ENCODE peak calls at places on chromosomes 13 and 19, in seven cellular contexts. M, E, B, F, X, N and L are unnamed samples.

GRCh38 chr19:39413903-39414608 is 1.6 kb downstream of the PLEKHG2 start:
- DNase-seq in B (peak), X (peak), E (peak), N (no peak), M (no peak), F (no peak), L (no peak)

GRCh38 chr13:67971291-67971690 is 741.2 kb upstream of the PCDH9 start:
- DNase-seq in N (no peak), X (no peak), E (no peak), B (no peak), M (no peak), F (no peak), L (no peak)

GRCh38 chr19:45405435-45406164 is 731 bp upstream of the PPP1R13L start:
- DNase-seq in M (peak), B (peak), F (no peak), E (peak), X (peak), N (peak), L (peak)

GRCh38 chr13:97938701-97939475 is 14.6 kb upstream of the IPO5 start:
- DNase-seq in M (no peak), X (no peak), B (no peak), E (no peak), F (no peak), N (no peak), L (no peak)

GRCh38 chr19:10044390-10044789 is 31.1 kb downstream of the RDH8 start:
- DNase-seq in F (no peak), X (peak), E (no peak), M (peak), B (no peak), N (no peak), L (no peak)

GRCh38 chr13:72774019-72774418 is 7.7 kb downstream of the DIS3 start:
- DNase-seq in E (no peak), B (no peak), N (no peak), X (no peak), F (no peak), M (no peak), L (no peak)

GRCh38 chr19:42306646-42307045 is 4.2 kb upstream of the PAFAH1B3 start:
- DNase-seq in X (no peak), F (no peak), M (no peak), B (no peak), N (no peak), E (no peak), L (no peak)

GRCh38 chr13:94063096-94063495 is 416.4 kb downstream of the DCT start:
- DNase-seq in N (no peak), M (no peak), B (no peak), F (no peak), E (no peak), X (no peak), L (no peak)

GRCh38 chr13:73171926-73172325 is 113.1 kb downstream of the KLF5 start:
- DNase-seq in M (no peak), B (no peak), X (no peak), N (no peak), E (no peak), F (no peak), L (no peak)

GRCh38 chr13:62556973-62557372 is 1141.3 kb upstream of the PCDH20 start:
- DNase-seq in N (no peak), X (no peak), F (no peak), M (no peak), B (no peak), E (no peak), L (no peak)

GRCh38 chr13:40440990-40441820 is 225.2 kb downstream of the FOXO1 start:
- DNase-seq in X (no peak), E (no peak), F (no peak), N (no peak), M (no peak), B (peak), L (no peak)

GRCh38 chr19:47726467-47726866 is 13.2 kb downstream of the EHD2 start:
- DNase-seq in X (no peak), F (no peak), M (no peak), E (no peak), N (no peak), B (no peak), L (peak)

GRCh38 chr13:83508905-83509304 is 373.4 kb downstream of the SLITRK1 start:
- DNase-seq in B (no peak), X (no peak), F (no peak), E (no peak), N (no peak), M (no peak), L (no peak)

GRCh38 chr13:80989770-80990169 is 648.8 kb upstream of the SPRY2 start:
- DNase-seq in B (no peak), X (no peak), F (no peak), N (no peak), M (no peak), E (no peak), L (no peak)

GRCh38 chr19:54137913-54138776 is 583 bp downstream of the CNOT3 start:
- DNase-seq in M (no peak), F (no peak), N (no peak), E (no peak), B (peak), X (peak), L (no peak)

GRCh38 chr13:112729408-112729807 is 39.6 kb downstream of the ATP11A start:
- DNase-seq in E (no peak), B (no peak), X (no peak), M (no peak), F (no peak), N (no peak), L (no peak)

GRCh38 chr13:76937416-76937815 is 10.9 kb upstream of the ACOD1 start:
- DNase-seq in F (no peak), B (no peak), N (no peak), X (no peak), E (no peak), M (peak), L (no peak)

GRCh38 chr19:8209111-8209964 is at the start of gene CERS4:
- DNase-seq in N (no peak), B (peak), M (no peak), E (peak), F (peak), X (peak), L (peak)

GRCh38 chr13:110129076-110129475 is 177.9 kb downstream of the COL4A1 start:
- DNase-seq in E (no peak), F (no peak), M (no peak), B (no peak), X (no peak), N (no peak), L (no peak)

GRCh38 chr19:45640849-45641273 is 1.7 kb upstream of the EML2 start:
- DNase-seq in M (peak), B (no peak), X (peak), F (no peak), N (no peak), E (peak), L (peak)

GRCh38 chr19:1487576-1488281 is 2.4 kb downstream of the PCSK4 start:
- DNase-seq in X (no peak), B (no peak), N (no peak), E (no peak), F (no peak), M (no peak), L (no peak)

GRCh38 chr19:12939908-12940533 is 1.6 kb downstream of the CALR start:
- DNase-seq in B (no peak), N (no peak), X (peak), M (no peak), E (no peak), F (no peak), L (no peak)

GRCh38 chr19:15923702-15924101 is 10.6 kb downstream of the CYP4F11 start:
- DNase-seq in N (no peak), X (no peak), F (no peak), B (no peak), M (no peak), E (no peak), L (no peak)

GRCh38 chr19:6292006-6292405 is 12.2 kb upstream of the MLLT1 start:
- DNase-seq in B (no peak), M (peak), F (no peak), X (no peak), E (no peak), N (no peak), L (no peak)

GRCh38 chr19:48970923-48971395 is 5.8 kb downstream of the FTL start:
- DNase-seq in E (peak), F (no peak), B (peak), N (no peak), X (peak), M (no peak), L (peak)

GRCh38 chr13:95535243-95535642 is 17.3 kb upstream of the CLDN10 start:
- DNase-seq in N (no peak), M (peak), X (no peak), E (peak), B (no peak), F (no peak), L (peak)

GRCh38 chr13:107765724-107766436 is 449.5 kb downstream of the LIG4 start:
- DNase-seq in M (no peak), N (no peak), E (no peak), B (peak), F (no peak), X (no peak), L (no peak)

GRCh38 chr19:45162464-45163143 is 1.8 kb upstream of the NKPD1 start:
- DNase-seq in E (no peak), F (no peak), M (no peak), N (no peak), B (no peak), X (no peak), L (no peak)

GRCh38 chr13:27018882-27019281 is 152.7 kb downstream of the USP12 start:
- DNase-seq in M (no peak), N (no peak), B (no peak), E (no peak), F (no peak), X (no peak), L (no peak)

GRCh38 chr19:7067716-7068115 is 1.8 kb upstream of the ZNF557 start:
- DNase-seq in X (no peak), F (no peak), M (no peak), E (no peak), B (no peak), N (no peak), L (no peak)

GRCh38 chr13:21894091-21894490 is 223.2 kb downstream of the FGF9 start:
- DNase-seq in E (no peak), B (no peak), F (no peak), M (no peak), X (no peak), N (no peak), L (no peak)

DNA sequence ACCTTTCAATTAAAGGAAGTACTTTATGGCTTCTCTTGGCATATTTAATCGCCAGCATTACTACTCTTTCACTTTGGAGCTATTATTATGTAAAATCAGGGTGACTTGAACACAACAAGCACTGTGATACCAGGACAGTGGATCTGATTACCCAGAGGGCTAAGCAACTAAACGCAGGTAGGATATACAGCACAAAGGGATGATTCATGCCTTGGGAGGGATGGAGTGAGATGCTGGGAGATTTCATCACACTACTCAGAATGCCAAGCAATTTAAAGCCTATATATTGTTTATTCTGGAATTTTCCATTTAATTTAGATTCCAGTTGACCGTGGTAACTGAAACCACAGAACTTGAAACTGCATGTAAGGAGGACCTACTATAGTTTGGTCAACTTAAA is 254.0 kb downstream of the GPC5 start:
- DNase-seq in X (no peak), E (no peak), F (no peak), M (no peak), N (no peak), B (no peak), L (no peak)
- TF ChIP-seq JUND in X (no peak), E (no peak), F (no peak), M (no peak), N (no peak), B (no peak), L (no peak)

DNA sequence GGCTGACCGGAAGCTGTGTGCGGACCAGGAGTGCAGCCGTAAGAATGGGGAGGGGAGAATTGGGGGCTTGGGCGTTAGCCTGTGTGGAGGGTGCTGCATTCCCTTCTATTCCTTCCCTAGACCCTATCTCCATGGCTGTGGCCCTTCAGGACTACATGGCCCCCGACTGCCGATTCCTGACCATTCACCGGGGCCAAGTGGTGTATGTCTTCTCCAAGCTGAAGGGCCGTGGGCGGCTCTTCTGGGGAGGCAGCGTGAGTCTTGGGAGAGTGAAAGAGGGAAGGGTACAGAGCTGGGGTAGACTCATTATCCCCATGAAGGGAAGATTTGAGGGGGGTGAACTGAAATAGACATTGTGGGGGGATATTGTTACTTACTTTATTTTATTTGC is 306 bp downstream of the MIA start:
- DNase-seq in E (no peak), B (no peak), M (no peak), F (no peak), X (no peak), N (no peak), L (no peak)
- TF ChIP-seq JUND in E (no peak), B (no peak), M (no peak), F (no peak), X (no peak), N (no peak), L (no peak)

DNA sequence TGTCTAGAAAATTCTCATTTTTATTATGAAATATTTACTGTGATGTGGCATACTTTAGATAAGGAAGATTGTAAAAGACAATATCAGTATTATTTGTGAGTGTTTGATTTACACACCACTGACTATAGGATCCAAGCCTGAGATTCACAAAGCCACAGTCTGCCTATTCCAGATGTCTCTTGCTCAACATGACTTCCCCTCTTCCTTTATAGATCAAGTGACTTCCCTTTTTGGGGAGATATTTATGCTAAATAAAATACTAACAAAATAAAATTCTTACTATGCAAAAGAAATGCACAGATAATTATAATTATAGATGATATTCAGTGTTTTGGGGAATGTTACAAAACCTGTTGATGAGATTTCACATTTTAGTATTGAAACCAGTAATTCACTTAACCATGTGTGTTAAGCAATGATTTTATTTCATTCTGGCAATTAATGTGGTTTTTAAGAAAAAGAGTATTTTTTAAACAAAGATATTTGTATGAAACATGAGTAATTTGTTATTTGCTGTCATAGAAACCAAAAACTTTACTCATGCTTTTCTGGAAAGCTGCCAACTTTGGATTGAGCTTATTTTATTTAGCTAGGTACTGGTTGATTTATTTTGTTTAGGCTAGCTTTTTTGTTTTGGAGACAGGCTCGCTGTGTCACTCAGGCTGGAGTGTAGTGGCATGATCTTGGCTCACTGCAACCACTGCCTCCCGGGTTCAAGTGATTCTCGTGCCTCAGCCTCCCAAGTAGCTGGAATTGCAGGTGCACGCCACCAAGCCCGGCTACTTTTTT is 13.7 kb upstream of the GPR183 start:
- DNase-seq in B (no peak), X (no peak), E (no peak), F (no peak), M (peak), N (no peak), L (no peak)
- TF ChIP-seq JUND in B (no peak), X (no peak), E (no peak), F (no peak), M (no peak), N (no peak), L (no peak)

GRCh38 chr13:51282322-51282721 is 57.2 kb upstream of the SERPINE3 start:
- DNase-seq in F (no peak), N (no peak), E (no peak), M (no peak), X (no peak), B (no peak), L (no peak)

GRCh38 chr13:51284339-51284738 is 55.2 kb upstream of the SERPINE3 start:
- DNase-seq in M (no peak), F (no peak), E (no peak), B (no peak), N (no peak), X (no peak), L (peak)

GRCh38 chr13:51283361-51283760 is 56.1 kb upstream of the SERPINE3 start:
- DNase-seq in N (no peak), X (no peak), E (no peak), B (no peak), F (no peak), M (no peak), L (no peak)

GRCh38 chr13:51287758-51288157 is 51.7 kb upstream of the SERPINE3 start:
- DNase-seq in N (no peak), E (no peak), X (no peak), B (no peak), F (no peak), M (no peak), L (no peak)

DNA sequence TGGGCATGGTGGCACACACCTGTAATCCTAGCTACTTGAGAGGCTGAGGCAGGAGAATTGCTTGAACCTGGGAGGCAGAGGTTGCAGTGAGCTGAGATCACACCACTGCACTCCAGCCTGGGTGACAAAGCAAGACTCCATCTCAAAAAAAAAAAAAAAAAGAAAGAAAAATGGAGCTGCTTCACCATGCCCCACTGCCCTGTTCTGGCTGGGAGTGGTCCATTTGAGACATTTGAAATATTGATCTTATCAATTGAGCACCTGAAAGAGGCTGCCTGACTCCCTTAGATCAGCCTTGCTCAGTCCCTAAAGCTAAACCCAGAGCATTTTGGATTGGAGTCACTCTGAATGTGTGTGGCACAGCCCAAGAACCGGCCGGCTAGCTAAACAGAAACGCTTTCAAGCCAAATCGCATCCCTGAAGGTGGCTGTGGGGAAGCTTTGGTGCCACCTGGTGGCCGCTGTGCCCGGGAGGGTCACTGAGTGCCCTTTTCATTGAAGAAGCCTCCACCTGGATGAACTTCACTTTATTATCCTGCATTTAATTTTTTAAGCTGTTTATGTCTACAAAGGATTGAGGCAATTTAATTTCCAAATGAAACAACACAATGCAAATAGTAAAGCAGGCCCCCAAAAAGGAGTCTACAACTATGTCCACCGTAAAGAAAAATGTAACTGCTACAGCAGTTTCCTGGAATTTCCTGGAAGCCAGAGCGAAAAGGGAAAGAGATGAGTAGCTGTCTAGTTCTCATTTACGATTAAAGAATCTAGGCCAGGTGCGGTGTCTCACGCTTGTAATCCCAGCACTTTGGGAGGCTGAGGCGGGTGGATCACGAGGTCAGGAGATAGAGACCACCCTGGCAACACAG is 53.1 kb upstream of the SERPINE3 start:
- DNase-seq in X (peak), E (peak), M (peak), F (peak), N (peak), B (peak), L (peak)
- TF ChIP-seq JUND in X (no peak), E (no peak), M (no peak), F (peak), N (no peak), B (no peak), L (no peak)

GRCh38 chr19:29404015-29404414 is 121.8 kb upstream of the VSTM2B start:
- DNase-seq in X (no peak), N (no peak), M (no peak), F (no peak), E (no peak), B (no peak), L (no peak)

GRCh38 chr19:29401712-29402421 is 123.9 kb upstream of the VSTM2B start:
- DNase-seq in E (no peak), F (no peak), B (no peak), M (no peak), N (no peak), X (no peak), L (no peak)

GRCh38 chr19:29405728-29405995 is 120.1 kb upstream of the VSTM2B start:
- DNase-seq in N (no peak), E (no peak), X (no peak), F (no peak), B (no peak), M (no peak), L (no peak)

GRCh38 chr19:29400917-29401711 is 124.7 kb upstream of the VSTM2B start:
- DNase-seq in F (no peak), X (no peak), E (no peak), M (no peak), N (peak), B (no peak), L (no peak)

DNA sequence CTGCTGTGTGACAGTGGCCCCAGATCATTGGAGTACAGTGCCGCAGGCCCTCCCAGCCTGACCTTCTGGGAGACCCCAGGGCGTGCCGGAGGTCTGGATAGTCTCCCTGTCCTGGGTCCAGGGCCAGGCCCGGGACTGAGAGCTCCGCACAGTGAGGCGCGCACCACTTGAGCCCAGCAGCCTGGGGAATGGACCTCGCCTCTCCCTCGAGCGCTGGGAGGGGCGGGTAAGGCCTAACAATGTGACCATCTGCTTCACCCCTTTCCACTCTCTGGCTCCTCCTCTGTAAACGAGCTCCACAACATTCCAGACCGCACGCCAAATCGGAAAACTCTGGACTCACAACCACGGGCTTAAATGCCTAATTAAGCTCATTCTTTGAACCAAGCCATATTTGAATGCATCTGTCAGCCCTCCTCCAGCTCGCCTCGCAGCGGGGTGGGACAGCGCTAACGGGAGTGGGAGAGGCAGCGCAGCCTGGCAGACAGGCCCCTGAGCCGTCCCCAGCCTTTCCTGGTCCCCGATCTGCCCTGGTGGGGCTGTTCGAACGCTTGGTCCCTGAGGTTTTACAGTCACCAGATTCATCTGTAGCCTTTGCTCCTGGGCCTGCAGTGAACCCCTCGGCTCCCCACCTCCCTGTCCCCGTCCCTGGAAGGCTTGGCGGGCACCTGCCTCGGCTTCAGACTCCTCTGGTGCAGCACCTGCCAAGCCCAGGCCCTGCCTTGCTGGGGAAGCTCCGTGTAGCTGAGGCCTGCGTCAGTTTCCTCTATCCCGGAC is 120.7 kb upstream of the VSTM2B start:
- DNase-seq in X (no peak), B (no peak), E (no peak), M (no peak), F (peak), N (no peak), L (peak)
- TF ChIP-seq JUND in X (no peak), B (no peak), E (no peak), M (no peak), F (no peak), N (no peak), L (no peak)